ENCODE peak calls at places on chromosomes 13 and 19, in four cellular contexts. C, K, O and X are unnamed samples.

GRCh38 chr19:49150106-49150943 is 4.9 kb downstream of the HRC start:
- DNase-seq in O (no peak), K (peak; percentile 52), C (peak; percentile 94), X (no peak)

GRCh38 chr13:113746143-113746525 is 12.9 kb upstream of the TMEM255B start:
- DNase-seq in K (no peak), C (no peak), O (no peak), X (no peak)

GRCh38 chr19:48608798-48609263 is 2.3 kb downstream of the SPACA4 start:
- DNase-seq in K (no peak), O (peak; percentile 27), C (peak; percentile 88), X (no peak)

GRCh38 chr19:56333506-56333905 is 18.9 kb upstream of the ZSCAN5A start:
- DNase-seq in K (peak; percentile 7), C (peak; percentile 61), O (no peak), X (no peak)

GRCh38 chr19:38304866-38305429 is 897 bp downstream of the C19orf33 start:
- DNase-seq in K (no peak), C (peak; percentile 99), O (no peak), X (no peak)

GRCh38 chr13:103443604-103444003 is 377.4 kb upstream of the SLC10A2 start:
- DNase-seq in K (no peak), C (no peak), O (no peak), X (no peak)

GRCh38 chr13:34762312-34762711 is 179.8 kb upstream of the NBEA start:
- DNase-seq in K (no peak), O (no peak), C (no peak), X (no peak)

GRCh38 chr19:22619932-22620331 is 14.2 kb upstream of the ZNF492 start:
- DNase-seq in K (no peak), O (no peak), C (no peak), X (no peak)

GRCh38 chr19:3575260-3575741 is 2.6 kb downstream of the HMG20B start:
- DNase-seq in C (peak; percentile 68), K (no peak), O (no peak), X (no peak)

GRCh38 chr19:14472202-14472961 is 2.8 kb downstream of the PTGER1 start:
- DNase-seq in O (peak; percentile 53), K (no peak), C (peak; percentile 98), X (no peak)

GRCh38 chr13:20174656-20175405 is 14.0 kb upstream of the GJA3 start:
- DNase-seq in C (peak; percentile 50), K (peak; percentile 77), O (peak; percentile 20), X (peak; percentile 38)

GRCh38 chr13:35716186-35716585 is 239.7 kb upstream of the MAB21L1 start:
- DNase-seq in C (no peak), K (no peak), O (no peak), X (no peak)

GRCh38 chr19:3298853-3299449 is 67.4 kb upstream of the NFIC start:
- DNase-seq in K (no peak), O (no peak), C (no peak), X (no peak)

GRCh38 chr19:51294977-51295375 is 16.5 kb upstream of the IGLON5 start:
- DNase-seq in K (no peak), C (peak; percentile 53), O (no peak), X (no peak)

GRCh38 chr19:17061205-17061604 is 14.0 kb downstream of the HAUS8 start:
- DNase-seq in C (no peak), O (no peak), K (no peak), X (no peak)

GRCh38 chr13:30107536-30108136 is 199.7 kb downstream of the KATNAL1 start:
- DNase-seq in K (no peak), C (no peak), O (no peak), X (no peak)

GRCh38 chr13:43861863-43862262 is 17.7 kb downstream of the CCDC122 start:
- DNase-seq in O (no peak), K (no peak), C (no peak), X (no peak)

GRCh38 chr13:25329706-25330105 is 28.3 kb downstream of the NUP58 start:
- DNase-seq in C (no peak), K (peak; percentile 6), O (no peak), X (no peak)

GRCh38 chr19:53272044-53272443 is 4.5 kb upstream of the VN1R4 start:
- DNase-seq in C (no peak), K (no peak), O (no peak), X (no peak)

GRCh38 chr19:48192750-48193149 is 22.3 kb downstream of the ZSWIM9 start:
- DNase-seq in C (no peak), O (no peak), K (no peak), X (no peak)

GRCh38 chr19:42064432-42064831 is 5.6 kb downstream of the GRIK5 start:
- DNase-seq in K (no peak), C (no peak), O (no peak), X (no peak)

GRCh38 chr13:20399515-20399914 is 126.1 kb downstream of the CRYL1 start:
- DNase-seq in C (no peak), O (no peak), K (no peak), X (no peak)

GRCh38 chr19:50658438-50659317 is 9.4 kb downstream of the C19orf81 start:
- DNase-seq in K (peak; percentile 34), C (peak; percentile 100), O (no peak), X (no peak)

GRCh38 chr19:42254083-42254849 is 662 bp downstream of the ERF start:
- DNase-seq in O (peak; percentile 68), C (peak; percentile 94), K (no peak), X (no peak)

GRCh38 chr13:97030705-97031452 is 36.6 kb upstream of the OXGR1 start:
- DNase-seq in K (no peak), C (peak; percentile 28), O (no peak), X (no peak)

GRCh38 chr13:92886535-92887098 is 340.0 kb upstream of the GPC6 start:
- DNase-seq in K (no peak), O (no peak), C (no peak), X (no peak)

GRCh38 chr19:30160996-30161655 is 211.1 kb upstream of the ZNF536 start:
- DNase-seq in O (no peak), K (no peak), C (no peak), X (no peak)

GRCh38 chr19:2229103-2230028 is 6.8 kb downstream of the PLEKHJ1 start:
- DNase-seq in C (peak; percentile 68), K (no peak), O (no peak), X (no peak)

GRCh38 chr19:38228491-38229439 is 4.7 kb upstream of the DPF1 start:
- DNase-seq in K (no peak), C (peak; percentile 96), O (no peak), X (no peak)

GRCh38 chr19:43105496-43105895 is 23.0 kb upstream of the PSG2 start:
- DNase-seq in C (no peak), K (no peak), O (no peak), X (no peak)

GRCh38 chr19:44951179-44952159 is 3.7 kb upstream of the CLPTM1 start:
- DNase-seq in C (peak; percentile 92), O (peak; percentile 28), K (peak; percentile 43), X (peak; percentile 14)

GRCh38 chr19:40322271-40322610 is 26.0 kb downstream of the C19orf47 start:
- DNase-seq in C (no peak), O (no peak), K (no peak), X (no peak)

GRCh38 chr13:29436291-29436690 is 159.2 kb downstream of the SLC7A1 start:
- DNase-seq in O (no peak), K (peak; percentile 55), C (no peak), X (peak; percentile 52)

GRCh38 chr13:44221657-44222056 is 152.0 kb upstream of the SERP2 start:
- DNase-seq in C (no peak), K (no peak), O (no peak), X (no peak)

GRCh38 chr19:12774588-12775555 is at the start of gene HOOK2:
- DNase-seq in K (no peak), O (peak; percentile 31), C (peak; percentile 96), X (no peak)

GRCh38 chr19:1136201-1136600 is 32.4 kb downstream of the GPX4 start:
- DNase-seq in O (no peak), C (no peak), K (no peak), X (no peak)
- H3K4me3 ChIP-seq in O (no peak overlapping the region), C (no peak overlapping the region), K (no peak overlapping the region), X (no peak overlapping the region)

GRCh38 chr19:7533281-7533819 is 2.2 kb upstream of the PNPLA6 start:
- DNase-seq in C (peak; percentile 75), K (no peak), O (no peak), X (no peak)
- H3K4me3 ChIP-seq in C (peak overlapping the region; percentile 90), K (peak overlapping the region; percentile 76), O (peak overlapping the region; percentile 95), X (peak overlapping the region; percentile 99)

GRCh38 chr19:36850646-36851442 is at the start of gene ZNF345:
- DNase-seq in O (peak; percentile 80), C (peak; percentile 89), K (peak; percentile 79), X (peak; percentile 68)

GRCh38 chr19:36849701-36850645 is 703 bp upstream of the ZNF345 start:
- DNase-seq in O (peak; percentile 82), C (peak; percentile 92), K (peak; percentile 68), X (peak; percentile 29)

GRCh38 chr19:36847968-36848367 is 2.7 kb upstream of the ZNF345 start:
- DNase-seq in O (no peak), K (no peak), C (no peak), X (no peak)

GRCh38 chr19:36851898-36852297 is 1.2 kb downstream of the ZNF345 start:
- DNase-seq in K (no peak), C (no peak), O (no peak), X (no peak)
- H3K4me3 ChIP-seq in K (no peak overlapping the region), C (no peak overlapping the region), O (no peak overlapping the region), X (peak overlapping the region; percentile 100)

GRCh38 chr19:11050323-11051114 is 38.7 kb upstream of the LDLR start:
- DNase-seq in K (no peak), C (no peak), O (no peak), X (no peak)
- H3K4me3 ChIP-seq in K (no peak overlapping the region), C (no peak overlapping the region), O (no peak overlapping the region), X (no peak overlapping the region)

DNA sequence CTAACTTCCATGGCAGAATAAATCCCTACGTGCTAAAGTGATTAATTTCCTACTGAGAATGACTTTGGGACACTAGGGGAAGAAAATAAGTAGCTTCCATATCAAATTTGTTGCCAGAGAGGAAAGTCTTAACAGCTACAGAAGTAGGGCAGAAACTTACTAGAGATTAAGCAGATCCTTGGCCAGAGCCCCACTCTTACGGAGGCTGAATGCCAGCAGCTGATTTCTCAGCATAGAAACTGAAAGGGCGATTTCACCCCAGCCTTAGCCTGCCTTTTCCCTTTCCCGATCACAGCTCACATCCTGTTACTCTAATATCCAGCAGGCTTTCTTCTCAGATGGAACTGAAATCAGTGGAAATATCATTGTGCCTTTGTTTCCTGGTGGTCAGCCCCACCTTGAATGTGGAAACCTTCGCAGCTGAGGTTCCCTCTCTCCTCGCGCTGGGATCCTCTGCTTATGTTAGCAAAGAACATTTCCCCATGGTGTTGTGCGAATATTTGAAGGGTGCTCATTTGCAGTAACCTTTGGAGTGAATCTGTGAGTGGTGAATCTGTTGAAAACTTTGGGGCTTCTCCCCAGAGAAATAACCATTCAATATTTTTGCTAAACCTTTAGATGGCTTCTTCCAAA is 8.4 kb downstream of the FAM124A start:
- DNase-seq in C (peak; percentile 36), K (peak; percentile 13), O (no peak), X (no peak)
- H3K4me3 ChIP-seq in C (no peak overlapping the region), K (no peak overlapping the region), O (no peak overlapping the region), X (no peak overlapping the region)

DNA sequence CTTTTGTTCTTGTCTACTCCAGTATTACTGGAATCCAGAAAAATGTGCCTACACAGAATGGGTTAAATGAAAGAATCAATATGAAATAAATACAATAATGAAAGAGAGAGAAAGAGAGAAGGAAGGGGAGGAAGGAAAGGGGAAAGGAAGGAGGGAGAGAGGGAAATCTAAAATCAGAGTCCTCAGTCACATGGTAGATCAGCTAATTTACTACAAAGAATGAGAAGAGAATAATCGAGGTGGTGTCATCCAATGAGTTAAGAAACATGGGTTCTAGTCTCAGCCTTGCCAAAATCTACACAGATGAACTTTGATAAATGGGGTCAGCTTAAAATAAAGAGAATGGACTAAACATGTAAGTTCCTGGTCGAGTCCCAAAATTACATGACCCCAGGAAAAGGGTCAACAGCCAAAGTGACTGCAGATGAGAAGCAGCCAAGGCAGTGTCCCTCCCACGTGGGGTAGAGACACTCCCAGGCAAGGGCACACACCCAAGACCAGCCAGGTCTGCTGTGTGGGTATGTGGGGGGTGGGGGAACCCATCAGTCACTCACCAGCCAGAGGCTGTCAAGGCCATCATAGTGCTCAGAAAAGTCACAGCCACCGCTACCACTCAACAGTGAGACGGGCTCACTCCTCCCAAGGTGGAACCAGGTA is 103.6 kb downstream of the STK24 start:
- DNase-seq in C (no peak), K (no peak), O (no peak), X (no peak)
- H3K4me3 ChIP-seq in C (no peak overlapping the region), K (no peak overlapping the region), O (no peak overlapping the region), X (no peak overlapping the region)